ENCODE peak calls at places on chromosomes 4 and X, in ten cellular contexts. D is NCI-H1092, H is NCI-H774, X is progenitor cell of endocrine pancreas, U is astrocyte of the spinal cord, P is AG08396, C is GM19239, I is anterior cingulate cortex, R is KBM-7, A is PC-3. F is an unnamed sample.

GRCh38 chr4:72302981-72303704 is 265.9 kb downstream of the ADAMTS3 start:
- DNase-seq in D (peak), H (peak), X (peak), U (peak), P (peak), C (peak), I (no peak), R (peak), A (peak), F (no peak)

GRCh38 chr4:78689700-78690318 is 86.3 kb upstream of the BMP2K start:
- DNase-seq in D (no peak), H (no peak), X (no peak), U (no peak), P (no peak), C (no peak), I (no peak), R (no peak), A (no peak), F (no peak)

GRCh38 chrX:133921764-133922389 is 63.5 kb downstream of the GPC3 start:
- DNase-seq in D (peak), H (peak), X (peak), U (no peak), P (peak), C (no peak), I (no peak), R (peak), A (peak), F (no peak)

GRCh38 chr4:127967141-127967775 is 2.1 kb downstream of the ABHD18 start:
- DNase-seq in D (no peak), H (no peak), X (no peak), U (no peak), P (no peak), C (no peak), I (no peak), R (no peak), A (no peak), F (no peak)

GRCh38 chr4:40183615-40184411 is 13.0 kb upstream of the RHOH start:
- DNase-seq in D (no peak), H (no peak), X (no peak), U (peak), P (no peak), C (no peak), I (no peak), R (peak), A (no peak), F (no peak)

GRCh38 chr4:5037553-5038551 is 13.4 kb upstream of the STK32B start:
- DNase-seq in D (no peak), H (no peak), X (no peak), U (peak), P (peak), C (no peak), I (no peak), R (peak), A (peak), F (no peak)

GRCh38 chr4:8303485-8304281 is 34.1 kb downstream of the HTRA3 start:
- DNase-seq in D (no peak), H (peak), X (no peak), U (peak), P (peak), C (no peak), I (no peak), R (peak), A (peak), F (no peak)

GRCh38 chr4:11263208-11263607 is 165.5 kb downstream of the HS3ST1 start:
- DNase-seq in D (no peak), H (no peak), X (no peak), U (no peak), P (no peak), C (no peak), I (no peak), R (no peak), A (no peak), F (no peak)

GRCh38 chr4:157045507-157046127 is 30.3 kb upstream of the GLRB start:
- DNase-seq in D (peak), H (no peak), X (no peak), U (peak), P (peak), C (peak), I (no peak), R (peak), A (peak), F (no peak)

GRCh38 chrX:55758033-55758432 is 40.5 kb downstream of the RRAGB start:
- DNase-seq in D (no peak), H (no peak), X (no peak), U (peak), P (no peak), C (no peak), I (no peak), R (no peak), A (peak), F (no peak)

GRCh38 chrX:77451041-77451440 is 3.9 kb downstream of the FGF16 start:
- DNase-seq in D (no peak), H (no peak), X (no peak), U (peak), P (peak), C (no peak), I (no peak), R (no peak), A (no peak), F (no peak)

GRCh38 chr4:154490261-154490588 is 1.4 kb downstream of the DCHS2 start:
- DNase-seq in D (no peak), H (no peak), X (no peak), U (no peak), P (no peak), C (no peak), I (no peak), R (no peak), A (no peak), F (no peak)

GRCh38 chr4:76948441-76949292 is 885 bp upstream of the SEPTIN11 start:
- DNase-seq in D (peak), H (no peak), X (peak), U (peak), P (peak), C (peak), I (peak), R (no peak), A (peak), F (peak)

GRCh38 chr4:1961563-1961962 is 47.2 kb downstream of the NELFA start:
- DNase-seq in D (peak), H (no peak), X (no peak), U (no peak), P (no peak), C (no peak), I (no peak), R (no peak), A (no peak), F (no peak)

GRCh38 chrX:105823092-105823454 is 734 bp downstream of the NRK start:
- DNase-seq in D (no peak), H (no peak), X (no peak), U (no peak), P (no peak), C (no peak), I (no peak), R (no peak), A (no peak), F (no peak)

GRCh38 chr4:32624943-32625603 is 1904.9 kb downstream of the PCDH7 start:
- DNase-seq in D (no peak), H (no peak), X (no peak), U (no peak), P (no peak), C (no peak), I (no peak), R (no peak), A (no peak), F (no peak)

GRCh38 chrX:19747672-19748610 is 139.5 kb downstream of the SH3KBP1 start:
- DNase-seq in D (no peak), H (no peak), X (no peak), U (no peak), P (no peak), C (no peak), I (no peak), R (peak), A (no peak), F (no peak)

GRCh38 chr4:182698212-182698611 is 219.0 kb downstream of the DCTD start:
- DNase-seq in D (no peak), H (no peak), X (no peak), U (no peak), P (no peak), C (no peak), I (no peak), R (no peak), A (no peak), F (no peak)

GRCh38 chrX:103688949-103689348 is 2.5 kb upstream of the MORF4L2 start:
- DNase-seq in D (peak), H (peak), X (no peak), U (peak), P (peak), C (no peak), I (no peak), R (peak), A (peak), F (no peak)

GRCh38 chr4:124104628-124105027 is 607.9 kb downstream of the ANKRD50 start:
- DNase-seq in D (no peak), H (no peak), X (no peak), U (no peak), P (no peak), C (no peak), I (no peak), R (no peak), A (no peak), F (no peak)

GRCh38 chr4:176053785-176054184 is 11.9 kb upstream of the WDR17 start:
- DNase-seq in D (no peak), H (no peak), X (no peak), U (no peak), P (no peak), C (no peak), I (no peak), R (no peak), A (no peak), F (no peak)

GRCh38 chrX:132704769-132705168 is 215.9 kb upstream of the MBNL3 start:
- DNase-seq in D (no peak), H (no peak), X (no peak), U (no peak), P (no peak), C (no peak), I (no peak), R (no peak), A (no peak), F (no peak)

GRCh38 chr4:138696771-138697170 is 318.8 kb upstream of the NOCT start:
- DNase-seq in D (no peak), H (no peak), X (no peak), U (no peak), P (no peak), C (no peak), I (no peak), R (no peak), A (no peak), F (no peak)

GRCh38 chrX:47361538-47362511 is 8.6 kb upstream of the ZNF157 start:
- DNase-seq in D (peak), H (peak), X (peak), U (peak), P (peak), C (peak), I (peak), R (no peak), A (peak), F (peak)

GRCh38 chr4:6354119-6354518 is 84.5 kb downstream of the WFS1 start:
- DNase-seq in D (no peak), H (no peak), X (no peak), U (no peak), P (no peak), C (no peak), I (no peak), R (no peak), A (no peak), F (no peak)

GRCh38 chr4:179867300-179867878 is 2375.8 kb upstream of the TENM3 start:
- DNase-seq in D (peak), H (no peak), X (peak), U (peak), P (peak), C (peak), I (peak), R (peak), A (peak), F (peak)

GRCh38 chr4:151953286-151953685 is 192.5 kb upstream of the GATB start:
- DNase-seq in D (no peak), H (no peak), X (no peak), U (no peak), P (no peak), C (no peak), I (no peak), R (no peak), A (peak), F (no peak)

GRCh38 chrX:56281789-56282188 is 49.6 kb downstream of the KLF8 start:
- DNase-seq in D (no peak), H (no peak), X (no peak), U (peak), P (no peak), C (no peak), I (no peak), R (peak), A (peak), F (no peak)

GRCh38 chr4:4457803-4458550 is 71.1 kb downstream of the NSG1 start:
- DNase-seq in D (no peak), H (no peak), X (no peak), U (peak), P (peak), C (no peak), I (no peak), R (no peak), A (no peak), F (no peak)